ENCODE peak calls at places on chromosome 2, in seven cellular contexts. One of them, this sample, is unnamed.
A peak's percentile ranks its signal among the peaks of the same experiment; 100 is the strongest.

GRCh38 chr2:101152195-101153076 is 1.3 kb upstream of the TBC1D8 start:
- DNase-seq in osteoblast: no peak
- DNase-seq in fibroblast of lung: peak; percentile 16
- DNase-seq in endothelial cell of umbilical vein: peak; percentile 79
- DNase-seq in GM23248: peak; percentile 61
- DNase-seq in IMR-90: peak; percentile 8
- DNase-seq in PC-3: peak; percentile 60
- DNase-seq in this sample: no peak

GRCh38 chr2:184523732-184524131 is 74.6 kb upstream of the ZNF804A start:
- DNase-seq in osteoblast: no peak
- DNase-seq in fibroblast of lung: no peak
- DNase-seq in endothelial cell of umbilical vein: no peak
- DNase-seq in GM23248: no peak
- DNase-seq in IMR-90: no peak
- DNase-seq in PC-3: no peak
- DNase-seq in this sample: no peak

GRCh38 chr2:44951124-44951523 is 9.6 kb downstream of the SIX3 start:
- DNase-seq in osteoblast: peak; percentile 30
- DNase-seq in fibroblast of lung: no peak
- DNase-seq in endothelial cell of umbilical vein: no peak
- DNase-seq in GM23248: no peak
- DNase-seq in IMR-90: no peak
- DNase-seq in PC-3: no peak
- DNase-seq in this sample: no peak

GRCh38 chr2:127614731-127615130 is 31.2 kb upstream of the GPR17 start:
- DNase-seq in osteoblast: peak; percentile 87
- DNase-seq in fibroblast of lung: peak; percentile 40
- DNase-seq in endothelial cell of umbilical vein: no peak
- DNase-seq in GM23248: peak; percentile 75
- DNase-seq in IMR-90: peak; percentile 13
- DNase-seq in PC-3: peak; percentile 81
- DNase-seq in this sample: peak; percentile 10

GRCh38 chr2:235669269-235669831 is 175.5 kb downstream of the AGAP1 start:
- DNase-seq in osteoblast: peak; percentile 96
- DNase-seq in fibroblast of lung: peak; percentile 77
- DNase-seq in endothelial cell of umbilical vein: peak; percentile 35
- DNase-seq in GM23248: peak; percentile 83
- DNase-seq in IMR-90: peak; percentile 58
- DNase-seq in PC-3: peak; percentile 79
- DNase-seq in this sample: peak; percentile 59

GRCh38 chr2:16417711-16418110 is 247.9 kb downstream of the CYRIA start:
- DNase-seq in osteoblast: no peak
- DNase-seq in fibroblast of lung: no peak
- DNase-seq in endothelial cell of umbilical vein: no peak
- DNase-seq in GM23248: no peak
- DNase-seq in IMR-90: no peak
- DNase-seq in PC-3: no peak
- DNase-seq in this sample: no peak

GRCh38 chr2:72629062-72629461 is 196.8 kb downstream of the EXOC6B start:
- DNase-seq in osteoblast: no peak
- DNase-seq in fibroblast of lung: no peak
- DNase-seq in endothelial cell of umbilical vein: no peak
- DNase-seq in GM23248: peak; percentile 8
- DNase-seq in IMR-90: peak; percentile 56
- DNase-seq in PC-3: no peak
- DNase-seq in this sample: no peak

GRCh38 chr2:38666578-38666926 is 638 bp downstream of the GALM start:
- DNase-seq in osteoblast: peak; percentile 54
- DNase-seq in fibroblast of lung: peak; percentile 19
- DNase-seq in endothelial cell of umbilical vein: no peak
- DNase-seq in GM23248: peak; percentile 39
- DNase-seq in IMR-90: peak; percentile 32
- DNase-seq in PC-3: peak; percentile 37
- DNase-seq in this sample: no peak

GRCh38 chr2:128444044-128444771 is 125.5 kb upstream of the HS6ST1 start:
- DNase-seq in osteoblast: peak; percentile 75
- DNase-seq in fibroblast of lung: no peak
- DNase-seq in endothelial cell of umbilical vein: no peak
- DNase-seq in GM23248: no peak
- DNase-seq in IMR-90: no peak
- DNase-seq in PC-3: no peak
- DNase-seq in this sample: no peak

GRCh38 chr2:5057895-5058294 is 634.3 kb upstream of the SOX11 start:
- DNase-seq in osteoblast: no peak
- DNase-seq in fibroblast of lung: no peak
- DNase-seq in endothelial cell of umbilical vein: no peak
- DNase-seq in GM23248: no peak
- DNase-seq in IMR-90: no peak
- DNase-seq in PC-3: no peak
- DNase-seq in this sample: no peak

GRCh38 chr2:29187926-29188325 is 72.7 kb downstream of the CLIP4 start:
- DNase-seq in osteoblast: peak; percentile 74
- DNase-seq in fibroblast of lung: peak; percentile 73
- DNase-seq in endothelial cell of umbilical vein: no peak
- DNase-seq in GM23248: peak; percentile 76
- DNase-seq in IMR-90: peak; percentile 53
- DNase-seq in PC-3: no peak
- DNase-seq in this sample: peak; percentile 62

GRCh38 chr2:207630491-207630890 is 5.3 kb upstream of the METTL21A start:
- DNase-seq in osteoblast: no peak
- DNase-seq in fibroblast of lung: no peak
- DNase-seq in endothelial cell of umbilical vein: no peak
- DNase-seq in GM23248: no peak
- DNase-seq in IMR-90: no peak
- DNase-seq in PC-3: no peak
- DNase-seq in this sample: no peak

GRCh38 chr2:214497489-214497888 is 86.6 kb downstream of the VWC2L start:
- DNase-seq in osteoblast: no peak
- DNase-seq in fibroblast of lung: peak; percentile 68
- DNase-seq in endothelial cell of umbilical vein: no peak
- DNase-seq in GM23248: peak; percentile 50
- DNase-seq in IMR-90: peak; percentile 77
- DNase-seq in PC-3: no peak
- DNase-seq in this sample: peak; percentile 59

GRCh38 chr2:209772316-209772715 is 684 bp downstream of the UNC80 start:
- DNase-seq in osteoblast: peak; percentile 25
- DNase-seq in fibroblast of lung: no peak
- DNase-seq in endothelial cell of umbilical vein: no peak
- DNase-seq in GM23248: no peak
- DNase-seq in IMR-90: no peak
- DNase-seq in PC-3: no peak
- DNase-seq in this sample: no peak

GRCh38 chr2:129863350-129863749 is 116.1 kb upstream of the RAB6C start:
- DNase-seq in osteoblast: no peak
- DNase-seq in fibroblast of lung: no peak
- DNase-seq in endothelial cell of umbilical vein: no peak
- DNase-seq in GM23248: no peak
- DNase-seq in IMR-90: no peak
- DNase-seq in PC-3: no peak
- DNase-seq in this sample: no peak

GRCh38 chr2:42335514-42336104 is 25.4 kb downstream of the COX7A2L start:
- DNase-seq in osteoblast: no peak
- DNase-seq in fibroblast of lung: no peak
- DNase-seq in endothelial cell of umbilical vein: no peak
- DNase-seq in GM23248: no peak
- DNase-seq in IMR-90: no peak
- DNase-seq in PC-3: no peak
- DNase-seq in this sample: no peak

GRCh38 chr2:30232027-30232800 is 880 bp downstream of the LBH start:
- DNase-seq in osteoblast: peak; percentile 87
- DNase-seq in fibroblast of lung: peak; percentile 63
- DNase-seq in endothelial cell of umbilical vein: no peak
- DNase-seq in GM23248: peak; percentile 76
- DNase-seq in IMR-90: peak; percentile 47
- DNase-seq in PC-3: no peak
- DNase-seq in this sample: no peak

GRCh38 chr2:207334309-207334630 is 168.5 kb upstream of the KLF7 start:
- DNase-seq in osteoblast: no peak
- DNase-seq in fibroblast of lung: no peak
- DNase-seq in endothelial cell of umbilical vein: no peak
- DNase-seq in GM23248: no peak
- DNase-seq in IMR-90: no peak
- DNase-seq in PC-3: no peak
- DNase-seq in this sample: no peak

GRCh38 chr2:162678551-162678950 is 160.0 kb downstream of the KCNH7 start:
- DNase-seq in osteoblast: peak; percentile 38
- DNase-seq in fibroblast of lung: no peak
- DNase-seq in endothelial cell of umbilical vein: peak; percentile 31
- DNase-seq in GM23248: no peak
- DNase-seq in IMR-90: no peak
- DNase-seq in PC-3: no peak
- DNase-seq in this sample: no peak

GRCh38 chr2:188853307-188853706 is 120.9 kb upstream of the COL3A1 start:
- DNase-seq in osteoblast: no peak
- DNase-seq in fibroblast of lung: peak; percentile 91
- DNase-seq in endothelial cell of umbilical vein: peak; percentile 10
- DNase-seq in GM23248: peak; percentile 90
- DNase-seq in IMR-90: peak; percentile 96
- DNase-seq in PC-3: no peak
- DNase-seq in this sample: peak; percentile 90

GRCh38 chr2:1588994-1589611 is 155.2 kb downstream of the PXDN start:
- DNase-seq in osteoblast: peak; percentile 90
- DNase-seq in fibroblast of lung: peak; percentile 74
- DNase-seq in endothelial cell of umbilical vein: no peak
- DNase-seq in GM23248: no peak
- DNase-seq in IMR-90: peak; percentile 43
- DNase-seq in PC-3: no peak
- DNase-seq in this sample: peak; percentile 68

GRCh38 chr2:41870257-41870570 is 177.6 kb upstream of the PKDCC start:
- DNase-seq in osteoblast: no peak
- DNase-seq in fibroblast of lung: no peak
- DNase-seq in endothelial cell of umbilical vein: no peak
- DNase-seq in GM23248: no peak
- DNase-seq in IMR-90: no peak
- DNase-seq in PC-3: no peak
- DNase-seq in this sample: no peak

GRCh38 chr2:6079405-6079804 is 387.2 kb downstream of the SOX11 start:
- DNase-seq in osteoblast: no peak
- DNase-seq in fibroblast of lung: no peak
- DNase-seq in endothelial cell of umbilical vein: no peak
- DNase-seq in GM23248: no peak
- DNase-seq in IMR-90: no peak
- DNase-seq in PC-3: no peak
- DNase-seq in this sample: no peak

GRCh38 chr2:39719317-39719716 is 53.6 kb downstream of the TMEM178A start:
- DNase-seq in osteoblast: no peak
- DNase-seq in fibroblast of lung: no peak
- DNase-seq in endothelial cell of umbilical vein: no peak
- DNase-seq in GM23248: no peak
- DNase-seq in IMR-90: no peak
- DNase-seq in PC-3: no peak
- DNase-seq in this sample: no peak

GRCh38 chr2:201915446-201915845 is 109.1 kb downstream of the CDK15 start:
- DNase-seq in osteoblast: no peak
- DNase-seq in fibroblast of lung: no peak
- DNase-seq in endothelial cell of umbilical vein: no peak
- DNase-seq in GM23248: no peak
- DNase-seq in IMR-90: no peak
- DNase-seq in PC-3: no peak
- DNase-seq in this sample: no peak

GRCh38 chr2:88545118-88545517 is 82.1 kb downstream of the EIF2AK3 start:
- DNase-seq in osteoblast: peak; percentile 83
- DNase-seq in fibroblast of lung: peak; percentile 21
- DNase-seq in endothelial cell of umbilical vein: peak; percentile 14
- DNase-seq in GM23248: peak; percentile 56
- DNase-seq in IMR-90: peak; percentile 38
- DNase-seq in PC-3: peak; percentile 70
- DNase-seq in this sample: no peak
- H2AFZ ChIP-seq in osteoblast: peak overlapping the region; percentile 68
- H2AFZ ChIP-seq in fibroblast of lung: no peak overlapping the region
- H2AFZ ChIP-seq in endothelial cell of umbilical vein: no peak overlapping the region
- H2AFZ ChIP-seq in GM23248: no peak overlapping the region
- H2AFZ ChIP-seq in IMR-90: peak overlapping the region; percentile 48
- H2AFZ ChIP-seq in PC-3: peak overlapping the region; percentile 28
- H2AFZ ChIP-seq in this sample: no peak overlapping the region

GRCh38 chr2:218003265-218003950 is 613 bp upstream of the TNS1 start:
- DNase-seq in osteoblast: peak; percentile 76
- DNase-seq in fibroblast of lung: peak; percentile 71
- DNase-seq in endothelial cell of umbilical vein: no peak
- DNase-seq in GM23248: peak; percentile 81
- DNase-seq in IMR-90: peak; percentile 55
- DNase-seq in PC-3: no peak
- DNase-seq in this sample: peak; percentile 51
- H2AFZ ChIP-seq in osteoblast: peak overlapping the region; percentile 66
- H2AFZ ChIP-seq in fibroblast of lung: no peak overlapping the region
- H2AFZ ChIP-seq in endothelial cell of umbilical vein: no peak overlapping the region
- H2AFZ ChIP-seq in GM23248: peak overlapping the region; percentile 35
- H2AFZ ChIP-seq in IMR-90: peak overlapping the region; percentile 87
- H2AFZ ChIP-seq in PC-3: no peak overlapping the region
- H2AFZ ChIP-seq in this sample: peak overlapping the region; percentile 40

GRCh38 chr2:86298411-86299390 is 38.7 kb downstream of the REEP1 start:
- DNase-seq in osteoblast: no peak
- DNase-seq in fibroblast of lung: no peak
- DNase-seq in endothelial cell of umbilical vein: peak; percentile 74
- DNase-seq in GM23248: peak; percentile 40
- DNase-seq in IMR-90: no peak
- DNase-seq in PC-3: peak; percentile 16
- DNase-seq in this sample: no peak
- H2AFZ ChIP-seq in osteoblast: no peak overlapping the region
- H2AFZ ChIP-seq in fibroblast of lung: no peak overlapping the region
- H2AFZ ChIP-seq in endothelial cell of umbilical vein: no peak overlapping the region
- H2AFZ ChIP-seq in GM23248: no peak overlapping the region
- H2AFZ ChIP-seq in IMR-90: no peak overlapping the region
- H2AFZ ChIP-seq in PC-3: no peak overlapping the region
- H2AFZ ChIP-seq in this sample: no peak overlapping the region

GRCh38 chr2:205877501-205877900 is 195.2 kb downstream of the NRP2 start:
- DNase-seq in osteoblast: no peak
- DNase-seq in fibroblast of lung: no peak
- DNase-seq in endothelial cell of umbilical vein: no peak
- DNase-seq in GM23248: no peak
- DNase-seq in IMR-90: no peak
- DNase-seq in PC-3: no peak
- DNase-seq in this sample: no peak

GRCh38 chr2:205876127-205876526 is 193.8 kb downstream of the NRP2 start:
- DNase-seq in osteoblast: no peak
- DNase-seq in fibroblast of lung: no peak
- DNase-seq in endothelial cell of umbilical vein: no peak
- DNase-seq in GM23248: no peak
- DNase-seq in IMR-90: no peak
- DNase-seq in PC-3: no peak
- DNase-seq in this sample: no peak

GRCh38 chr2:205880048-205880447 is 197.7 kb downstream of the NRP2 start:
- DNase-seq in osteoblast: no peak
- DNase-seq in fibroblast of lung: no peak
- DNase-seq in endothelial cell of umbilical vein: no peak
- DNase-seq in GM23248: no peak
- DNase-seq in IMR-90: no peak
- DNase-seq in PC-3: no peak
- DNase-seq in this sample: no peak

GRCh38 chr2:205883026-205883425 is 200.7 kb downstream of the NRP2 start:
- DNase-seq in osteoblast: no peak
- DNase-seq in fibroblast of lung: no peak
- DNase-seq in endothelial cell of umbilical vein: no peak
- DNase-seq in GM23248: no peak
- DNase-seq in IMR-90: no peak
- DNase-seq in PC-3: no peak
- DNase-seq in this sample: no peak

DNA sequence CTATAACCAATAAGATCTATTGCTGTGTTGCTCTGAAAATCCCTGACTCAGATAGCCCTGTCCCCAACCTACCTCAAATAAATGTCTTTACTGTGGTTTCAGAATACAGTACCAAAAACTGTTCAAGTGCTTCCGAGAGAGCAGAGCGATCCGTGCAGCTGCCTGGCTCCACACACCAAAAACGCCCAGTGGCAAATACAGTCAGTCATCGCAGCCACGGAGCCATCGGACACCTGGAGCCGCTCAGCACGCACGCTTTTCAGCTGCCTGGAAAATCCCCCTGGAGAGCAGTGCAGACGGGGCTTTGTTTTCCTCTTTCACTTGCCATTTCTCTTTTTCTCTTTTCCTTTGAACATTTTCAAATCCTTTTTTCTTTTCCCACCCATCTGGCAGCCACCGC is 197.1 kb downstream of the NRP2 start:
- DNase-seq in osteoblast: no peak
- DNase-seq in fibroblast of lung: peak; percentile 16
- DNase-seq in endothelial cell of umbilical vein: no peak
- DNase-seq in GM23248: no peak
- DNase-seq in IMR-90: no peak
- DNase-seq in PC-3: no peak
- DNase-seq in this sample: no peak
- H2AFZ ChIP-seq in osteoblast: no peak overlapping the region
- H2AFZ ChIP-seq in fibroblast of lung: no peak overlapping the region
- H2AFZ ChIP-seq in endothelial cell of umbilical vein: no peak overlapping the region
- H2AFZ ChIP-seq in GM23248: no peak overlapping the region
- H2AFZ ChIP-seq in IMR-90: no peak overlapping the region
- H2AFZ ChIP-seq in PC-3: no peak overlapping the region
- H2AFZ ChIP-seq in this sample: no peak overlapping the region

This sample was measured in astrocyte.